ENCODE peak calls at places on chromosomes 2 and 18, in six cellular contexts. One of them, this sample, is unnamed.

GRCh38 chr2:138630164-138630563 is 128.6 kb downstream of the SPOPL start:
- DNase-seq in HepG2: no peak
- DNase-seq in GM12891: no peak
- DNase-seq in K562: no peak
- DNase-seq in H1: no peak
- DNase-seq in GM12878: no peak
- DNase-seq in this sample: no peak

GRCh38 chr18:73719611-73720010 is 428.0 kb downstream of the FBXO15 start:
- DNase-seq in HepG2: no peak
- DNase-seq in GM12891: no peak
- DNase-seq in K562: no peak
- DNase-seq in H1: no peak
- DNase-seq in GM12878: no peak
- DNase-seq in this sample: no peak

GRCh38 chr2:85605406-85606115 is 3.1 kb upstream of the TMEM150A start:
- DNase-seq in HepG2: peak; percentile 87
- DNase-seq in GM12891: no peak
- DNase-seq in K562: no peak
- DNase-seq in H1: no peak
- DNase-seq in GM12878: no peak
- DNase-seq in this sample: no peak

GRCh38 chr2:38731684-38732221 is 19.4 kb downstream of the SRSF7 start:
- DNase-seq in HepG2: peak; percentile 89
- DNase-seq in GM12891: no peak
- DNase-seq in K562: no peak
- DNase-seq in H1: no peak
- DNase-seq in GM12878: no peak
- DNase-seq in this sample: no peak

GRCh38 chr2:121253674-121254240 is 31.2 kb downstream of the TFCP2L1 start:
- DNase-seq in HepG2: no peak
- DNase-seq in GM12891: no peak
- DNase-seq in K562: no peak
- DNase-seq in H1: no peak
- DNase-seq in GM12878: no peak
- DNase-seq in this sample: no peak

GRCh38 chr2:119126650-119127049 is 31.9 kb downstream of the C1QL2 start:
- DNase-seq in HepG2: peak; percentile 26
- DNase-seq in GM12891: peak; percentile 37
- DNase-seq in K562: peak; percentile 88
- DNase-seq in H1: peak; percentile 84
- DNase-seq in GM12878: no peak
- DNase-seq in this sample: peak; percentile 50

GRCh38 chr2:205684871-205685313 is 2.6 kb downstream of the NRP2 start:
- DNase-seq in HepG2: no peak
- DNase-seq in GM12891: no peak
- DNase-seq in K562: no peak
- DNase-seq in H1: no peak
- DNase-seq in GM12878: no peak
- DNase-seq in this sample: no peak

GRCh38 chr2:105188343-105188742 is 53.2 kb upstream of the GPR45 start:
- DNase-seq in HepG2: no peak
- DNase-seq in GM12891: no peak
- DNase-seq in K562: no peak
- DNase-seq in H1: no peak
- DNase-seq in GM12878: no peak
- DNase-seq in this sample: no peak

GRCh38 chr18:48409591-48410094 is 460 bp upstream of the ZBTB7C start:
- DNase-seq in HepG2: no peak
- DNase-seq in GM12891: no peak
- DNase-seq in K562: no peak
- DNase-seq in H1: no peak
- DNase-seq in GM12878: no peak
- DNase-seq in this sample: no peak

GRCh38 chr2:218394298-218395089 is 5.2 kb upstream of the CTDSP1 start:
- DNase-seq in HepG2: no peak
- DNase-seq in GM12891: no peak
- DNase-seq in K562: no peak
- DNase-seq in H1: no peak
- DNase-seq in GM12878: no peak
- DNase-seq in this sample: no peak

GRCh38 chr2:23578964-23579671 is 194.1 kb downstream of the KLHL29 start:
- DNase-seq in HepG2: no peak
- DNase-seq in GM12891: no peak
- DNase-seq in K562: no peak
- DNase-seq in H1: no peak
- DNase-seq in GM12878: no peak
- DNase-seq in this sample: no peak

GRCh38 chr2:176483901-176484568 is 214.8 kb downstream of the MTX2 start:
- DNase-seq in HepG2: no peak
- DNase-seq in GM12891: no peak
- DNase-seq in K562: peak; percentile 13
- DNase-seq in H1: no peak
- DNase-seq in GM12878: no peak
- DNase-seq in this sample: no peak

GRCh38 chr2:216404010-216404618 is 8.2 kb upstream of the SMARCAL1 start:
- DNase-seq in HepG2: peak; percentile 54
- DNase-seq in GM12891: peak; percentile 22
- DNase-seq in K562: peak; percentile 39
- DNase-seq in H1: no peak
- DNase-seq in GM12878: no peak
- DNase-seq in this sample: peak; percentile 23

GRCh38 chr18:23072079-23072478 is 63.2 kb upstream of the CABLES1 start:
- DNase-seq in HepG2: no peak
- DNase-seq in GM12891: no peak
- DNase-seq in K562: no peak
- DNase-seq in H1: no peak
- DNase-seq in GM12878: no peak
- DNase-seq in this sample: no peak

GRCh38 chr2:168912466-168913170 is 11.5 kb downstream of the G6PC2 start:
- DNase-seq in HepG2: no peak
- DNase-seq in GM12891: no peak
- DNase-seq in K562: no peak
- DNase-seq in H1: no peak
- DNase-seq in GM12878: no peak
- DNase-seq in this sample: no peak

GRCh38 chr18:47204908-47205522 is 28.9 kb upstream of the IER3IP1 start:
- DNase-seq in HepG2: peak; percentile 40
- DNase-seq in GM12891: no peak
- DNase-seq in K562: peak; percentile 28
- DNase-seq in H1: no peak
- DNase-seq in GM12878: no peak
- DNase-seq in this sample: no peak

GRCh38 chr2:26530696-26531095 is 52.8 kb upstream of the OTOF start:
- DNase-seq in HepG2: no peak
- DNase-seq in GM12891: no peak
- DNase-seq in K562: no peak
- DNase-seq in H1: no peak
- DNase-seq in GM12878: no peak
- DNase-seq in this sample: no peak

GRCh38 chr2:65997941-65998340 is 437.0 kb upstream of the MEIS1 start:
- DNase-seq in HepG2: no peak
- DNase-seq in GM12891: no peak
- DNase-seq in K562: no peak
- DNase-seq in H1: no peak
- DNase-seq in GM12878: no peak
- DNase-seq in this sample: no peak

GRCh38 chr2:147006724-147007123 is 838.1 kb upstream of the ACVR2A start:
- DNase-seq in HepG2: no peak
- DNase-seq in GM12891: no peak
- DNase-seq in K562: no peak
- DNase-seq in H1: no peak
- DNase-seq in GM12878: no peak
- DNase-seq in this sample: no peak

GRCh38 chr2:172428841-172429173 is 1.4 kb downstream of the ITGA6 start:
- DNase-seq in HepG2: peak; percentile 64
- DNase-seq in GM12891: no peak
- DNase-seq in K562: no peak
- DNase-seq in H1: no peak
- DNase-seq in GM12878: no peak
- DNase-seq in this sample: no peak

GRCh38 chr2:169585673-169586072 is 1.5 kb downstream of the PPIG start:
- DNase-seq in HepG2: no peak
- DNase-seq in GM12891: no peak
- DNase-seq in K562: no peak
- DNase-seq in H1: no peak
- DNase-seq in GM12878: no peak
- DNase-seq in this sample: no peak

GRCh38 chr18:24683965-24684364 is 223.5 kb downstream of the HRH4 start:
- DNase-seq in HepG2: no peak
- DNase-seq in GM12891: no peak
- DNase-seq in K562: no peak
- DNase-seq in H1: no peak
- DNase-seq in GM12878: no peak
- DNase-seq in this sample: no peak

GRCh38 chr18:79485788-79486355 is 90.1 kb downstream of the NFATC1 start:
- DNase-seq in HepG2: no peak
- DNase-seq in GM12891: no peak
- DNase-seq in K562: no peak
- DNase-seq in H1: no peak
- DNase-seq in GM12878: no peak
- DNase-seq in this sample: no peak

GRCh38 chr2:55880416-55881143 is 43.0 kb downstream of the EFEMP1 start:
- DNase-seq in HepG2: no peak
- DNase-seq in GM12891: no peak
- DNase-seq in K562: no peak
- DNase-seq in H1: no peak
- DNase-seq in GM12878: no peak
- DNase-seq in this sample: no peak
- TF ChIP-seq POLR2A in HepG2: no peak
- TF ChIP-seq POLR2A in GM12891: no peak
- TF ChIP-seq POLR2A in K562: no peak
- TF ChIP-seq POLR2A in H1: no peak
- TF ChIP-seq POLR2A in GM12878: no peak
- TF ChIP-seq POLR2A in this sample: no peak

GRCh38 chr2:102356381-102356712 is 751 bp downstream of the IL18R1 start:
- DNase-seq in HepG2: no peak
- DNase-seq in GM12891: no peak
- DNase-seq in K562: no peak
- DNase-seq in H1: no peak
- DNase-seq in GM12878: no peak
- DNase-seq in this sample: no peak

GRCh38 chr2:102356741-102357140 is 1.1 kb downstream of the IL18R1 start:
- DNase-seq in HepG2: no peak
- DNase-seq in GM12891: no peak
- DNase-seq in K562: no peak
- DNase-seq in H1: no peak
- DNase-seq in GM12878: no peak
- DNase-seq in this sample: no peak

GRCh38 chr2:102357975-102358374 is 2.4 kb downstream of the IL18R1 start:
- DNase-seq in HepG2: no peak
- DNase-seq in GM12891: no peak
- DNase-seq in K562: no peak
- DNase-seq in H1: no peak
- DNase-seq in GM12878: peak; percentile 53
- DNase-seq in this sample: no peak

GRCh38 chr2:102358496-102358895 is 2.9 kb downstream of the IL18R1 start:
- DNase-seq in HepG2: no peak
- DNase-seq in GM12891: no peak
- DNase-seq in K562: no peak
- DNase-seq in H1: no peak
- DNase-seq in GM12878: no peak
- DNase-seq in this sample: no peak

GRCh38 chr2:102355526-102356380 is at the start of gene IL18R1:
- DNase-seq in HepG2: peak; percentile 53
- DNase-seq in GM12891: peak; percentile 42
- DNase-seq in K562: peak; percentile 60
- DNase-seq in H1: peak; percentile 25
- DNase-seq in GM12878: peak; percentile 42
- DNase-seq in this sample: peak; percentile 40
- TF ChIP-seq POLR2AphosphoS5 in HepG2: no peak
- TF ChIP-seq POLR2AphosphoS5 in GM12891: no peak
- TF ChIP-seq POLR2AphosphoS5 in K562: no peak
- TF ChIP-seq POLR2AphosphoS5 in H1: no peak
- TF ChIP-seq POLR2AphosphoS5 in GM12878: no peak
- TF ChIP-seq POLR2AphosphoS5 in this sample: no peak

GRCh38 chr2:100060875-100061274 is 81.5 kb downstream of the AFF3 start:
- DNase-seq in HepG2: no peak
- DNase-seq in GM12891: no peak
- DNase-seq in K562: no peak
- DNase-seq in H1: no peak
- DNase-seq in GM12878: no peak
- DNase-seq in this sample: no peak
- TF ChIP-seq TAF1 in HepG2: no peak
- TF ChIP-seq TAF1 in GM12891: no peak
- TF ChIP-seq TAF1 in K562: no peak
- TF ChIP-seq TAF1 in H1: no peak
- TF ChIP-seq TAF1 in GM12878: no peak
- TF ChIP-seq TAF1 in this sample: no peak

GRCh38 chr2:136131484-136131960 is 13.6 kb upstream of the CXCR4 start:
- DNase-seq in HepG2: no peak
- DNase-seq in GM12891: no peak
- DNase-seq in K562: no peak
- DNase-seq in H1: no peak
- DNase-seq in GM12878: no peak
- DNase-seq in this sample: no peak
- TF ChIP-seq POLR2A in HepG2: no peak
- TF ChIP-seq POLR2A in GM12891: no peak
- TF ChIP-seq POLR2A in K562: no peak
- TF ChIP-seq POLR2A in H1: no peak
- TF ChIP-seq POLR2A in GM12878: no peak
- TF ChIP-seq POLR2A in this sample: no peak

This sample was measured in GM12892.